ENCODE peak calls at places on chromosomes 6 and 20, in seven cellular contexts. Y is upper lobe of left lung, V is Panc1, O is PC-3, Z is A549, B is mucosa of descending colon, I is pancreas. D is an unnamed sample.

GRCh38 chr20:25316506-25317190 is 68.8 kb downstream of the PYGB start:
- ATAC-seq in V (no peak), O (no peak), I (no peak), Z (no peak), B (peak; percentile 7), Y (no peak), D (no peak)

GRCh38 chr6:5506575-5506974 is 245.3 kb downstream of the FARS2 start:
- ATAC-seq in Y (no peak), I (no peak), B (no peak), Z (no peak), V (no peak), O (no peak), D (no peak)

GRCh38 chr6:98824163-98824906 is 10.0 kb upstream of the POU3F2 start:
- ATAC-seq in O (no peak), V (peak; percentile 44), B (no peak), Z (peak; percentile 69), Y (peak; percentile 18), I (peak; percentile 34), D (no peak)

GRCh38 chr20:8811801-8812594 is 256.9 kb upstream of the PLCB4 start:
- ATAC-seq in I (no peak), O (no peak), Y (no peak), B (no peak), Z (peak; percentile 23), V (no peak), D (no peak)

GRCh38 chr6:42963179-42963854 is 2.8 kb downstream of the GNMT start:
- ATAC-seq in V (no peak), Y (no peak), B (no peak), Z (peak; percentile 36), O (no peak), I (no peak), D (no peak)

GRCh38 chr6:73369563-73369962 is at the start of gene OOEP:
- ATAC-seq in Y (no peak), O (no peak), V (no peak), B (no peak), I (no peak), Z (no peak), D (no peak)

GRCh38 chr6:132715204-132715603 is 1.3 kb upstream of the VNN1 start:
- ATAC-seq in Y (no peak), Z (peak; percentile 99), V (peak; percentile 87), B (peak; percentile 72), O (peak; percentile 84), I (peak; percentile 82), D (no peak)

GRCh38 chr6:26232950-26233607 is 131.9 kb upstream of the BTN3A2 start:
- ATAC-seq in B (peak; percentile 3), V (peak; percentile 54), O (peak; percentile 41), Y (no peak), I (no peak), Z (peak; percentile 63), D (no peak)

GRCh38 chr6:109482913-109483743 is at the start of gene ZBTB24:
- ATAC-seq in O (peak; percentile 71), Y (peak; percentile 97), I (peak; percentile 96), V (peak; percentile 95), B (peak; percentile 90), Z (peak; percentile 94), D (peak; percentile 94)

GRCh38 chr6:15293674-15294073 is 47.8 kb downstream of the JARID2 start:
- ATAC-seq in O (no peak), Y (no peak), B (no peak), Z (no peak), I (peak; percentile 26), V (no peak), D (no peak)

GRCh38 chr6:7196019-7196402 is 88.2 kb downstream of the RREB1 start:
- ATAC-seq in V (no peak), B (peak; percentile 56), Z (no peak), I (peak; percentile 62), O (peak; percentile 93), Y (peak; percentile 12), D (no peak)

GRCh38 chr6:41519748-41520699 is 26.2 kb upstream of the FOXP4 start:
- ATAC-seq in I (peak; percentile 77), Y (no peak), V (no peak), B (peak; percentile 69), O (no peak), Z (no peak), D (no peak)

GRCh38 chr6:3433005-3433404 is 23.8 kb downstream of the SLC22A23 start:
- ATAC-seq in Z (peak; percentile 52), V (peak; percentile 64), Y (no peak), I (peak; percentile 83), B (peak; percentile 75), O (peak; percentile 43), D (no peak)

GRCh38 chr6:30615958-30616810 is 859 bp downstream of the PPP1R10 start:
- ATAC-seq in B (no peak), I (peak; percentile 0), Z (no peak), O (no peak), Y (no peak), V (no peak), D (no peak)

GRCh38 chr6:31775633-31776263 is 1.4 kb downstream of the VWA7 start:
- ATAC-seq in I (no peak), B (peak; percentile 4), Y (no peak), V (no peak), Z (peak; percentile 5), O (no peak), D (no peak)

GRCh38 chr6:13368079-13368478 is 39.7 kb upstream of the TBC1D7 start:
- ATAC-seq in I (peak; percentile 91), Y (no peak), B (peak; percentile 30), V (no peak), O (no peak), Z (no peak), D (no peak)

GRCh38 chr20:63873477-63873971 is 8.5 kb downstream of the TPD52L2 start:
- ATAC-seq in B (peak; percentile 75), Y (peak; percentile 90), V (peak; percentile 64), O (peak; percentile 99), I (peak; percentile 35), Z (peak; percentile 28), D (peak; percentile 83)

GRCh38 chr20:46699651-46700359 is 9.6 kb upstream of the SLC2A10 start:
- ATAC-seq in Y (peak; percentile 58), I (peak; percentile 66), B (peak; percentile 73), V (peak; percentile 77), O (peak; percentile 84), Z (peak; percentile 86), D (no peak)
- TF ChIP-seq CTCF in Y (peak; percentile 23), I (no peak), B (no peak), V (peak; percentile 78), O (peak; percentile 96), Z (peak; percentile 47), D (no peak)

DNA sequence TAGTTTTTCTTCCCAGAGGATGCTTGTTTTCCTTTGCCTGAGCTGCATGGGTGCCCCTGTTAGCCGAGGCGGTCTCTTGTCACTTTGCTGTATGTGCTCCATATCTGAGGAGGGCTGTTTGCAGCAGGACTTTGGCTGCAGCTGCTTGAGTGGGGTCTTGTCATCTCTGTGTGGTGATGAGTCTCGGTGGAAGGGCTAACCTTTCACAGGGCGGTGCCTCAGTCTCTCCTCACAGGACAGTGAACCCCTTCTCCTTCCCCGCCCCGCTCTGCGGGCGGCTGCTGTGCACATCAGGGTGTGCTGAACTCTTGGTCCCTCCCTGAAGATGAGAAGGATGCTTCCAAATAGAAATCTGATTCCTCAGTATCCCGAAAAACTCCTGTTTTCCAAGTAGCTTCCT is 75.1 kb downstream of the SYNJ2 start:
- ATAC-seq in Y (no peak), I (no peak), Z (no peak), B (no peak), O (no peak), V (no peak), D (no peak)
- H3K4me1 ChIP-seq in Y (peaks cover 22% of the 10 kb centered on the region), I (peaks cover 11% of the 10 kb centered on the region), Z (peaks cover 57% of the 10 kb centered on the region), B (peaks cover 15% of the 10 kb centered on the region), O (peaks cover 50% of the 10 kb centered on the region), V (peaks cover 37% of the 10 kb centered on the region), D (no peaks in the 10 kb centered on the region)

GRCh38 chr6:55449219-55449618 is 122.0 kb downstream of the GFRAL start:
- ATAC-seq in O (peak; percentile 62), I (no peak), B (no peak), Y (no peak), Z (peak; percentile 47), V (no peak), D (no peak)
- TF ChIP-seq CTCF in O (peak; percentile 61), I (no peak), B (no peak), Y (no peak), Z (no peak), V (peak; percentile 75), D (no peak)

GRCh38 chr6:128368213-128369000 is 152.0 kb downstream of the PTPRK start:
- ATAC-seq in O (peak; percentile 75), V (peak; percentile 56), B (peak; percentile 74), Z (no peak), Y (no peak), I (no peak), D (no peak)
- H3K4me1 ChIP-seq in O (peaks cover 59% of the 10 kb centered on the region), V (peaks cover 19% of the 10 kb centered on the region), B (peaks cover 45% of the 10 kb centered on the region), Z (peaks cover 55% of the 10 kb centered on the region), Y (peaks cover 11% of the 10 kb centered on the region), I (peaks cover 35% of the 10 kb centered on the region), D (peaks cover 30% of the 10 kb centered on the region)

DNA sequence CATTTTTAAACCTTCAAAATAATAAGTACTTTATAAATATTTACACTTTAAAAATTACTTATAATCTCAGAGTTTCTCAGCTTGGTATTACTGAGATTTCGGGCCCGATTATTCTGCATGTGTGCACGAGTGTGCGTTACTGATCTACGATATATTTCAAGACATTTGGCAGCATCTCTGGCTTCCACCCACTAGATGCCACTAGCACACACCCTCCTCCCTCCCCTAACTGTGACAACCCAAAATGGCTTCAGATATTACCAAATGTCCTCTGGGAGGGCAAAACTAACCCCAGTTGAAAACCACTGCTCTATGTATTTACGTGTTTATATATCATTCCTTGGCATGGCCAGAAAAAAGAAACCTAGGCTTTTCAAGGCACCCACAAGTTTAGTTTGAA is 95.9 kb downstream of the FYN start:
- ATAC-seq in Y (no peak), V (no peak), B (peak; percentile 52), Z (no peak), O (no peak), I (no peak), D (no peak)
- TF ChIP-seq CTCF in Y (no peak), V (peak; percentile 44), B (no peak), Z (no peak), O (no peak), I (no peak), D (no peak)

GRCh38 chr6:78031228-78031627 is 378.4 kb downstream of the MEI4 start:
- ATAC-seq in Y (no peak), B (no peak), I (no peak), Z (no peak), O (no peak), V (no peak), D (no peak)

GRCh38 chr6:78020586-78020985 is 367.7 kb downstream of the MEI4 start:
- ATAC-seq in I (no peak), Z (no peak), B (no peak), V (no peak), O (no peak), Y (no peak), D (no peak)

DNA sequence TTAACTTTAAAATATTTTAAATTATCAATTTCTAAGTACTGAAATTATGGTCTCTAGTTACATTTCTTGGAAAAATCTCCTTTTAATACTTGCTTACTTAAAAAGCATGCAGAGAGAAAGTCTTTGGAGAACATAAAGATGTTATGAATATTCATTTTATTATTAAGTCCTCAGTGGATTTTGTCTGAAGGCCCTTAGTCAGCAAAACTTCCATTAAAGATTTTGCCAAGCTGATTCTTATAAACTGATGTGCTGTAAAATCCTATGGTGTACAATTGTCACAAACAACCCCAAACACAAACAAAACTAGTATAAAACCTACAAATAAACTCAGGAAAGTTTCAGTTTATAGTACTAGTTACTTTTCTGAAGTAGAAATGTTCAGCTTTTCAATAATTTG is 372.7 kb downstream of the MEI4 start:
- ATAC-seq in I (no peak), Z (no peak), V (no peak), B (no peak), Y (no peak), O (no peak), D (no peak)
- H3K4me1 ChIP-seq in I (no peaks in the 10 kb centered on the region), Z (no peaks in the 10 kb centered on the region), V (no peaks in the 10 kb centered on the region), B (no peaks in the 10 kb centered on the region), Y (no peaks in the 10 kb centered on the region), O (no peaks in the 10 kb centered on the region), D (no peaks in the 10 kb centered on the region)

D was measured in gastroesophageal sphincter.